ENCODE peak calls at places on chromosome 16, in six cellular contexts. O, A, P, F, I and B are unnamed samples. For H3K4me1 and H3K36me3, the result is how much of the 10 kb centered on the place peaks cover.

GRCh38 chr16:68284847-68285246 is 20.5 kb downstream of the SLC7A6 start:
- DNase-seq in I (no peak), A (no peak), F (no peak), O (no peak), P (no peak), B (no peak)

GRCh38 chr16:24839347-24839972 is 6.3 kb upstream of the SLC5A11 start:
- DNase-seq in O (no peak), I (no peak), P (no peak), F (no peak), A (no peak), B (no peak)

GRCh38 chr16:88781140-88782077 is 3.6 kb downstream of the PIEZO1 start:
- DNase-seq in I (no peak), P (no peak), A (peak), O (no peak), F (no peak), B (no peak)

GRCh38 chr16:19377864-19378263 is 39.8 kb upstream of the TMC5 start:
- DNase-seq in F (no peak), A (no peak), I (no peak), O (no peak), P (no peak), B (no peak)

GRCh38 chr16:89667633-89668032 is 10.0 kb downstream of the SPATA33 start:
- DNase-seq in P (no peak), F (no peak), I (no peak), A (no peak), O (no peak), B (no peak)

GRCh38 chr16:84753412-84754325 is 53.9 kb downstream of the USP10 start:
- DNase-seq in F (no peak), I (no peak), A (no peak), P (no peak), O (no peak), B (no peak)

GRCh38 chr16:11094838-11095565 is 150.6 kb downstream of the CLEC16A start:
- DNase-seq in O (no peak), I (no peak), A (no peak), P (no peak), F (no peak), B (no peak)

GRCh38 chr16:84220851-84221250 is 19.0 kb downstream of the KCNG4 start:
- DNase-seq in F (peak), P (no peak), O (no peak), I (no peak), A (no peak), B (no peak)

GRCh38 chr16:74608944-74609343 is 2.0 kb upstream of the GLG1 start:
- DNase-seq in P (no peak), F (no peak), I (no peak), O (no peak), A (no peak), B (no peak)

GRCh38 chr16:65789148-65789545 is 577.3 kb upstream of the CDH5 start:
- DNase-seq in O (no peak), F (no peak), I (no peak), A (no peak), P (no peak), B (no peak)

GRCh38 chr16:8686031-8686621 is 11.7 kb downstream of the ABAT start:
- DNase-seq in P (peak), A (peak), O (no peak), F (no peak), I (peak), B (no peak)

GRCh38 chr16:57721765-57722499 is 13.6 kb upstream of the KATNB1 start:
- DNase-seq in I (no peak), P (no peak), F (no peak), A (no peak), O (no peak), B (no peak)

DNA sequence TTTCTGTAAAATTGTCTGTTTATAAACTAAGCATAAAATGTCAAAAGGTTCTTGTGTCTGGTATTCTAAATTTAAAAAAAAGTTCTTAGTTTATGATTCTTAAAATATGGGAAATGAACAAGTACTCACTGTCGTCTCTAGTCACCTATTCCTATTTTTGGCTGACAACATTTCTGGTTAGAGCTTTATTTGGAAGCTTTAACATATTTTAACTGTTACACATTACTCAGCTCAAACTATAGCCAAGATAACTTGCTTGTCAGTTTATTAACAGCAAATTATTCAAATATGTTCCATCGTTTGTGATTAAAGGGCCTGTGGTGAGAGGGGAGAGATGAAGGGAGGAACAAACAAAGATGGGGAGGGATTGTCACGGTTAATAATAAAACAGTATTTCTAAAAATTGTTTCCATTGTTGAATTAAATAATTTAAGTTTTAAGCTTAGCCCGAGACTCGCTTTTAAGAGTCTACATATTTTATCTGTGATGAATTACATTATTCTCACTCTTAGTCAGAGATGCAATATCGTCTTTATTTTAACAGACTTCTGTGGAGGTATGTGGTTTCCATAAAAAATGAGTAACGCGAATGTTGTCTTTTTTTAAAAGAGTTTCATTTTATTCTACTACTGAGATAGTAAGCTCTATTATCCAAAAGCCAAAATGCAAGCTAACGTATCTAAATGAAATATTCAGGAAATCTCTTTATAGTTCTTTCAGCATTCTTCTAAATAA is 321.9 kb upstream of the PMFBP1 start:
- DNase-seq in A (no peak), O (no peak), F (peak), I (no peak), P (no peak), B (peak)
- H3K4me3 ChIP-seq in A (no peak), O (no peak), F (peak), I (no peak), P (no peak), B (peak)

GRCh38 chr16:66898207-66898606 is 17.9 kb downstream of the PDP2 start:
- DNase-seq in F (peak), I (no peak), P (no peak), A (no peak), O (no peak), B (no peak)

GRCh38 chr16:66895999-66896398 is 15.7 kb downstream of the PDP2 start:
- DNase-seq in I (no peak), F (no peak), A (no peak), O (peak), P (no peak), B (no peak)

GRCh38 chr16:66894055-66894454 is 13.7 kb downstream of the PDP2 start:
- DNase-seq in P (no peak), O (no peak), I (no peak), F (no peak), A (no peak), B (no peak)

GRCh38 chr16:66895697-66895995 is 15.3 kb downstream of the PDP2 start:
- DNase-seq in O (no peak), F (no peak), I (no peak), A (no peak), P (no peak), B (no peak)

GRCh38 chr16:66894948-66895696 is 14.8 kb downstream of the PDP2 start:
- DNase-seq in O (peak), A (peak), I (peak), P (peak), F (peak), B (peak)
- H3K4me1 ChIP-seq in O (under half), A (under half), I (under half), P (under half), F (under half), B (under half)

DNA sequence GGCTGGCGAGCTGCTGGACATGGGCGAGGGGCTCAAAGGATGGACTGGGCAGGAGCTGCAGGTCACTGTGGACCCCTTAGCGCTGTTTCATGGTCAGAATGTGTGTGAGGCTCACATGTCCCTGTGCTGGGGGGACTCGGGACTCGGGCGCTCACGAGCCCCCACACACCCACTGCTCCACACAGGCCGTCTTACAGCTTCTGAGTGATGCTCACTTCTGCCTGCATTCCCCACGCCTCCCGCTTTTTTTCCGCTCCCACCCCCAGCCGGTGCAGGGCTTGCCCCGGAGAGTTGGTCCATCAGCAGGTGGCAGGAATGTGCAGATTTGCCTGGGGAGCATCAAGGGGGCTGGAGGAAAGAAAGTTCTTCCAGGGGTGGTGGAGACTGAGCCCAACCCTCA is 20.2 kb upstream of the JPT2 start:
- DNase-seq in I (no peak), O (no peak), P (no peak), A (no peak), F (no peak), B (no peak)
- H3K36me3 ChIP-seq in I (half or more), O (under half), P (under half), A (half or more), F (under half), B (half or more)

GRCh38 chr16:53094013-53094630 is 39.3 kb downstream of the CHD9 start:
- DNase-seq in O (no peak), I (no peak), A (peak), P (no peak), F (no peak), B (no peak)
- H3K4me3 ChIP-seq in O (no peak), I (no peak), A (no peak), P (no peak), F (no peak), B (no peak)

DNA sequence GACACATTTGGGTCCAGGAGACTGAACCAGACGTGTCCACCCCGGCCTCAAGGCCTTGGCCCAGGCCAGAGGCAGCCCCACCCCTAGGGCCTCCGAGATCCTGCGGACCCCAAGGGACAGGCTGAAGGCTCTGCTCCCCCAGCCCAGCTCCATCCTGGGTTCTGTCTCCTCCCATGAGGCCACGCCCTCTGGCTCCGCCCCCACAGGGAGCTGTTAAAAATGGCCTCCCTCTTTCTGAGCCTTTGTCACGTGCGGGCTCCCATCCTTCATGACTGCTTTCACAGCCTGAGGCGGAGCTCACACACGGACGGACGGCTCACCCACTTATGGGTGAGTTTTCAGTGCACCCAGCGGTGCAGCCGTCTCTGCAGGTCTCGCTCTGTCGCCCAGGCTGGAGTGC is 6.5 kb upstream of the CACNA1H start:
- DNase-seq in O (no peak), I (no peak), P (peak), F (no peak), A (no peak), B (no peak)
- H3K4me1 ChIP-seq in O (under half), I (under half), P (under half), F (under half), A (under half), B (under half)